ENCODE peak calls at places on chromosomes 13 and 19, in six cellular contexts. X is PC-3, Z is GM23338, N is hepatocyte, R is SK-N-SH, L is HCT116. I is an unnamed sample.

GRCh38 chr13:30676672-30677071 is 58.7 kb upstream of the ALOX5AP start:
- DNase-seq in X (peak; percentile 54), Z (peak; percentile 22), L (no peak), R (no peak), N (peak; percentile 12), I (no peak)

GRCh38 chr19:6185093-6185824 is 49.8 kb downstream of the ACSBG2 start:
- DNase-seq in Z (no peak), L (no peak), R (no peak), N (no peak), X (no peak), I (no peak)

GRCh38 chr19:39135701-39136100 is 10.1 kb downstream of the PAK4 start:
- DNase-seq in N (no peak), L (no peak), X (no peak), Z (no peak), R (peak; percentile 11), I (no peak)

GRCh38 chr13:48500652-48501197 is 32.2 kb downstream of the RCBTB2 start:
- DNase-seq in X (peak; percentile 68), L (no peak), N (peak; percentile 64), Z (peak; percentile 19), R (no peak), I (peak; percentile 37)

GRCh38 chr19:44111910-44112463 is 1.2 kb upstream of the ZNF225 start:
- DNase-seq in X (no peak), N (peak; percentile 85), L (no peak), Z (peak; percentile 96), R (peak; percentile 24), I (no peak)

GRCh38 chr19:307111-307531 is 15.9 kb upstream of the PLPP2 start:
- DNase-seq in L (no peak), R (peak; percentile 22), Z (no peak), X (no peak), N (no peak), I (no peak)

GRCh38 chr19:42140125-42140754 is 8.0 kb upstream of the POU2F2 start:
- DNase-seq in X (peak; percentile 8), N (peak; percentile 89), R (no peak), Z (peak; percentile 92), L (no peak), I (peak; percentile 25)

GRCh38 chr19:31459430-31459829 is 110.2 kb upstream of the TSHZ3 start:
- DNase-seq in Z (peak; percentile 53), X (no peak), R (no peak), L (no peak), N (no peak), I (no peak)

GRCh38 chr19:30228113-30228725 is 144.0 kb upstream of the ZNF536 start:
- DNase-seq in L (no peak), R (peak; percentile 80), X (no peak), Z (peak; percentile 54), N (peak; percentile 38), I (no peak)

GRCh38 chr19:46990998-46991676 is 28.5 kb upstream of the NPAS1 start:
- DNase-seq in N (peak; percentile 90), Z (peak; percentile 97), L (peak; percentile 48), X (peak; percentile 78), R (peak; percentile 85), I (peak; percentile 68)

GRCh38 chr13:101640797-101641400 is 188.4 kb downstream of the ITGBL1 start:
- DNase-seq in R (no peak), L (no peak), X (peak; percentile 95), Z (no peak), N (no peak), I (no peak)

GRCh38 chr13:22040810-22041364 is 370.0 kb downstream of the FGF9 start:
- DNase-seq in Z (peak; percentile 94), R (no peak), L (no peak), N (peak; percentile 59), X (no peak), I (no peak)

GRCh38 chr13:84279166-84279565 is 396.9 kb upstream of the SLITRK1 start:
- DNase-seq in R (no peak), Z (no peak), X (peak; percentile 17), N (no peak), L (no peak), I (no peak)

GRCh38 chr19:10615429-10616023 is 9.8 kb upstream of the SLC44A2 start:
- DNase-seq in X (no peak), N (no peak), L (no peak), R (no peak), Z (no peak), I (no peak)

GRCh38 chr19:10617409-10618121 is 7.8 kb upstream of the SLC44A2 start:
- DNase-seq in Z (no peak), X (peak; percentile 92), L (no peak), N (peak; percentile 58), R (peak; percentile 11), I (no peak)

GRCh38 chr19:10612515-10613119 is 12.7 kb upstream of the SLC44A2 start:
- DNase-seq in Z (no peak), R (peak; percentile 20), L (no peak), X (no peak), N (no peak), I (no peak)

GRCh38 chr19:10611907-10612306 is 13.4 kb upstream of the SLC44A2 start:
- DNase-seq in R (no peak), Z (no peak), N (no peak), X (no peak), L (no peak), I (no peak)
- H3K9me2 ChIP-seq in R (no peaks in the 10 kb centered on the region), Z (no peaks in the 10 kb centered on the region), N (no peaks in the 10 kb centered on the region), X (no peaks in the 10 kb centered on the region), L (no peaks in the 10 kb centered on the region), I (no peaks in the 10 kb centered on the region)

GRCh38 chr19:49590071-49590970 is 661 bp upstream of the PRR12 start:
- DNase-seq in R (peak; percentile 95), X (peak; percentile 99), N (peak; percentile 98), Z (peak; percentile 100), L (peak; percentile 97), I (peak; percentile 99)
- TF ChIP-seq CTCF in R (no peak), X (no peak), N (no peak), Z (no peak), L (no peak), I (peak; percentile 16)

GRCh38 chr19:14979136-14979497 is 547 bp downstream of the SLC1A6 start:
- DNase-seq in R (no peak), Z (peak; percentile 56), N (no peak), L (no peak), X (no peak), I (no peak)
- H3K4me3 ChIP-seq in R (no peak overlapping the region), Z (peak overlapping the region; percentile 80), N (no peak overlapping the region), L (no peak overlapping the region), X (peak overlapping the region; percentile 50), I (no peak overlapping the region)

GRCh38 chr13:39249971-39250370 is 211.7 kb downstream of the NHLRC3 start:
- DNase-seq in R (no peak), Z (no peak), X (no peak), N (no peak), L (no peak), I (no peak)
- H3K9me2 ChIP-seq in R (no peaks in the 10 kb centered on the region), Z (no peaks in the 10 kb centered on the region), X (no peaks in the 10 kb centered on the region), N (no peaks in the 10 kb centered on the region), L (no peaks in the 10 kb centered on the region), I (no peaks in the 10 kb centered on the region)

GRCh38 chr13:114234645-114235421 is at the start of gene CDC16:
- DNase-seq in R (peak; percentile 99), N (peak; percentile 95), L (peak; percentile 90), Z (peak; percentile 97), X (peak; percentile 85), I (peak; percentile 88)
- TF ChIP-seq CTCF in R (peak; percentile 14), N (peak; percentile 7), L (no peak), Z (no peak), X (no peak), I (no peak)

GRCh38 chr19:11260996-11261395 is 1.3 kb downstream of the DOCK6 start:
- DNase-seq in R (no peak), X (no peak), L (no peak), Z (no peak), N (no peak), I (no peak)
- H3K4me3 ChIP-seq in R (no peak overlapping the region), X (no peak overlapping the region), L (peak overlapping the region; percentile 67), Z (peak overlapping the region; percentile 96), N (no peak overlapping the region), I (no peak overlapping the region)

GRCh38 chr19:9636018-9636417 is 15.0 kb upstream of the ZNF561 start:
- DNase-seq in R (no peak), N (no peak), X (no peak), Z (no peak), L (no peak), I (no peak)

GRCh38 chr19:9645466-9645865 is 24.4 kb upstream of the ZNF561 start:
- DNase-seq in N (no peak), Z (no peak), X (peak; percentile 18), R (no peak), L (no peak), I (peak; percentile 8)

GRCh38 chr19:9640956-9641355 is 19.9 kb upstream of the ZNF561 start:
- DNase-seq in L (no peak), N (no peak), R (no peak), Z (no peak), X (peak; percentile 64), I (no peak)

GRCh38 chr19:9644472-9644871 is 23.4 kb upstream of the ZNF561 start:
- DNase-seq in L (no peak), Z (no peak), R (no peak), N (no peak), X (no peak), I (no peak)

DNA sequence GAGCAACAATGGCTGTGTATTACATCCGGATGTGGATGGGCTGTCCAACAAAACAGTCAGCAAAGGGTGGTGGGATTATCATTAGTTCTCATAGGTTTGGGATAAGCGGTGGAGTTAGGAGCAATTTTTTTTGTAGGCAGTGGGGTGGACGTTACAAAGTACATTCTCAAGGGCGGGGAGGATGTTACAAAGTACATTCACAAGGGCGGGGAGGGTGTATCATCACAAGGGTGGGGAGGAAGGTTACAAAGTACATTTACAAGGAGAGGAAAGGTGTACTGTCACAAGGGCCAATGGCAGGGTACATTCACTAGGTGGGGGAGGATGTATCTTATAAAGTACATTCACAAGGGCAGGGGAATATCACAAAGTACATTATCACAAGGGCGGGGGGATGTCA is 20.8 kb upstream of the ZNF561 start:
- DNase-seq in X (no peak), Z (peak; percentile 49), N (no peak), R (no peak), L (no peak), I (peak; percentile 16)
- H3K9me2 ChIP-seq in X (no peaks in the 10 kb centered on the region), Z (no peaks in the 10 kb centered on the region), N (no peaks in the 10 kb centered on the region), R (no peaks in the 10 kb centered on the region), L (no peaks in the 10 kb centered on the region), I (no peaks in the 10 kb centered on the region)

DNA sequence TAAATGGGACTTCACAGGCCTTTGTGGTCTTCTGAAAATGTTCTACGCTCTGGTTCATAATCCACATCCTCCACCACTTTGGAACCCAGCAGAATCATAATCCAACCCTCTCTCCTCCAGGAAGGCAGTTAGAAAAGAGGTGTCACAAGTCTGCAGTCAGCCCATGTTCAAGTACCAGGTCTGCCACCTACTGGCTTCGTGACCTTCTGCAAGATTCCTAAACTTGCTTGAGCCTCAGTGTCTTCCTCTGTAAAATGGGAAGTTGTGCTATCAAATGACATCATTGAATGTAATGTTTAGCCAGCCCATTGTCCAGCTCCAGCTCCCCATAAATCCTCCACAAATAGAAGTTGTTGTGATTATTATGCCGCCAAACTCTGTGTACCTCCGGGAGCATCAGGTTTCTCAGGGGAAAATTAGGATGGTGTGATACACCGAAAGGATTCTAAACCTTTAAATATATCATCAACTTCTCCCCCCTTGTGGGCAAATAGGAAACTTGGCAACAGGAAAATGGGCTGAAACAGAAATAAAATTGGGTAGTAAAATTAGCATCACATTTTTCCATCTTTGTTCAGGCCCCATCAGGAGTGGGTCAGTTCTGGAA is 109.7 kb downstream of the NUFIP1 start:
- DNase-seq in L (peak; percentile 40), X (peak; percentile 50), Z (peak; percentile 51), N (peak; percentile 38), R (peak; percentile 18), I (peak; percentile 43)
- TF ChIP-seq CTCF in L (peak; percentile 55), X (peak; percentile 64), Z (peak; percentile 67), N (peak; percentile 50), R (peak; percentile 57), I (peak; percentile 77)

GRCh38 chr13:36675213-36675536 is 1.4 kb downstream of the SERTM1 start:
- DNase-seq in L (no peak), N (no peak), Z (peak; percentile 17), R (no peak), X (no peak), I (no peak)
- H3K4me3 ChIP-seq in L (no peak overlapping the region), N (no peak overlapping the region), Z (peak overlapping the region; percentile 88), R (no peak overlapping the region), X (no peak overlapping the region), I (no peak overlapping the region)

I was measured in OCI-LY7.